ENCODE peak calls at places on chromosome 11, in eight cellular contexts. G is PC-3, L is body of pancreas, O is spleen, U is coronary artery, Q is colonic mucosa, S is IMR-90, R is GM13977. K is an unnamed sample.

GRCh38 chr11:117597083-117597482 is 199.9 kb downstream of the DSCAML1 start:
- DNase-seq in R (peak), Q (peak), U (no peak), L (peak), O (no peak), S (peak), G (peak), K (no peak)

GRCh38 chr11:93407777-93408401 is 77.3 kb downstream of the DEUP1 start:
- DNase-seq in S (peak), Q (no peak), R (no peak), U (no peak), G (no peak), L (no peak), O (no peak), K (no peak)

GRCh38 chr11:1204381-1205101 is 18.3 kb upstream of the MUC5B start:
- DNase-seq in U (peak), O (peak), G (no peak), Q (no peak), S (no peak), R (no peak), L (peak), K (peak)

GRCh38 chr11:126459691-126460404 is 104.4 kb downstream of the ST3GAL4 start:
- DNase-seq in G (no peak), Q (no peak), O (no peak), R (no peak), U (no peak), L (no peak), S (peak), K (no peak)

GRCh38 chr11:75760710-75761493 is 7.7 kb upstream of the DGAT2 start:
- DNase-seq in L (no peak), R (no peak), G (peak), Q (no peak), O (no peak), S (peak), U (no peak), K (no peak)

GRCh38 chr11:69950621-69951020 is 127.5 kb upstream of the ANO1 start:
- DNase-seq in L (no peak), Q (no peak), R (no peak), S (no peak), U (no peak), O (no peak), G (no peak), K (no peak)

GRCh38 chr11:84261707-84262106 is 975.5 kb upstream of the CCDC90B start:
- DNase-seq in S (no peak), O (no peak), R (peak), G (no peak), U (no peak), Q (no peak), L (no peak), K (no peak)

GRCh38 chr11:9461760-9462134 is 935 bp downstream of the ZNF143 start:
- DNase-seq in O (no peak), Q (no peak), S (peak), L (no peak), G (peak), U (no peak), R (no peak), K (no peak)

GRCh38 chr11:110125632-110126031 is 32.4 kb downstream of the ZC3H12C start:
- DNase-seq in O (no peak), S (peak), U (no peak), R (no peak), L (no peak), G (no peak), Q (no peak), K (no peak)

GRCh38 chr11:34245043-34245442 is 112.8 kb downstream of the ABTB2 start:
- DNase-seq in S (no peak), U (no peak), G (no peak), O (no peak), L (no peak), R (no peak), Q (no peak), K (no peak)

GRCh38 chr11:17414317-17414737 is 25.9 kb upstream of the KCNJ11 start:
- DNase-seq in G (no peak), S (no peak), U (no peak), R (no peak), Q (peak), O (peak), L (peak), K (no peak)

GRCh38 chr11:9344046-9344680 is 29.8 kb upstream of the TMEM41B start:
- DNase-seq in L (no peak), S (no peak), G (no peak), Q (no peak), R (no peak), U (no peak), O (no peak), K (no peak)

GRCh38 chr11:31655483-31655882 is 145.9 kb downstream of the ELP4 start:
- DNase-seq in S (peak), U (no peak), Q (no peak), O (no peak), R (no peak), G (peak), L (no peak), K (no peak)

GRCh38 chr11:37142591-37142990 is 544.6 kb upstream of the RAG2 start:
- DNase-seq in O (no peak), G (no peak), U (no peak), L (no peak), R (no peak), S (no peak), Q (no peak), K (no peak)

GRCh38 chr11:130894322-130895025 is 21.8 kb downstream of the SNX19 start:
- DNase-seq in U (no peak), O (peak), S (peak), G (peak), Q (peak), R (peak), L (peak), K (peak)

GRCh38 chr11:85628771-85629341 is 463 bp downstream of the TMEM126B start:
- DNase-seq in R (no peak), S (peak), Q (peak), L (no peak), U (no peak), O (no peak), G (no peak), K (no peak)

GRCh38 chr11:19978668-19979518 is 181.4 kb downstream of the DBX1 start:
- DNase-seq in L (no peak), O (no peak), G (peak), U (no peak), S (peak), R (peak), Q (no peak), K (no peak)

GRCh38 chr11:128956401-128957203 is 13.9 kb upstream of the TP53AIP1 start:
- DNase-seq in U (no peak), L (peak), R (peak), O (no peak), S (peak), G (peak), Q (peak), K (peak)

GRCh38 chr11:121426476-121427454 is 25.3 kb upstream of the SORL1 start:
- DNase-seq in R (no peak), L (no peak), Q (peak), O (peak), U (no peak), G (peak), S (no peak), K (no peak)

GRCh38 chr11:2771758-2772466 is 72.1 kb upstream of the KCNQ1OT1 start:
- DNase-seq in R (no peak), S (no peak), Q (peak), O (peak), G (no peak), U (peak), L (no peak), K (peak)

GRCh38 chr11:10637629-10638028 is 55.9 kb downstream of the IRAG1 start:
- DNase-seq in L (no peak), O (no peak), S (no peak), R (no peak), U (peak), Q (no peak), G (no peak), K (no peak)

GRCh38 chr11:27420722-27421572 is 51.6 kb downstream of the LGR4 start:
- DNase-seq in R (no peak), Q (no peak), S (no peak), G (no peak), U (no peak), L (no peak), O (no peak), K (no peak)

GRCh38 chr11:5514841-5515240 is 1.7 kb downstream of the UBQLNL start:
- DNase-seq in U (no peak), S (no peak), Q (no peak), R (no peak), O (no peak), L (no peak), G (no peak), K (no peak)

GRCh38 chr11:34749666-34750659 is 129.1 kb downstream of the EHF start:
- DNase-seq in O (no peak), L (peak), R (no peak), U (no peak), Q (no peak), G (peak), S (peak), K (no peak)

GRCh38 chr11:94315664-94316063 is 11.3 kb downstream of the IZUMO1R start:
- DNase-seq in S (peak), U (no peak), Q (no peak), L (no peak), G (peak), R (no peak), O (no peak), K (no peak)

GRCh38 chr11:121439337-121439736 is 12.8 kb upstream of the SORL1 start:
- DNase-seq in G (no peak), Q (no peak), O (no peak), S (no peak), L (no peak), U (no peak), R (no peak), K (no peak)

GRCh38 chr11:77214557-77214956 is 86.5 kb downstream of the MYO7A start:
- DNase-seq in L (no peak), O (no peak), Q (no peak), S (no peak), U (no peak), G (no peak), R (no peak), K (peak)

GRCh38 chr11:1267441-1268100 is 41.9 kb downstream of the TOLLIP start:
- DNase-seq in L (no peak), R (no peak), S (no peak), U (no peak), G (no peak), O (peak), Q (no peak), K (no peak)

GRCh38 chr11:86171627-86172026 is 72.9 kb upstream of the EED start:
- DNase-seq in R (no peak), Q (no peak), G (no peak), L (no peak), O (no peak), U (no peak), S (no peak), K (no peak)

GRCh38 chr11:18624161-18624560 is 10.0 kb downstream of the SPTY2D1 start:
- DNase-seq in Q (no peak), L (no peak), O (no peak), R (no peak), G (no peak), U (no peak), S (no peak), K (no peak)

GRCh38 chr11:109993786-109994185 is 99.4 kb upstream of the ZC3H12C start:
- DNase-seq in Q (no peak), U (no peak), O (no peak), L (no peak), G (no peak), S (peak), R (no peak), K (no peak)

GRCh38 chr11:128845334-128845780 is 21.7 kb downstream of the KCNJ1 start:
- DNase-seq in G (no peak), Q (no peak), S (no peak), R (no peak), O (no peak), U (no peak), L (no peak), K (no peak)

GRCh38 chr11:116725434-116726221 is 47.2 kb downstream of the BUD13 start:
- DNase-seq in U (no peak), S (peak), R (no peak), O (peak), Q (no peak), L (no peak), G (no peak), K (no peak)

GRCh38 chr11:67024410-67024809 is 1.5 kb downstream of the SYT12 start:
- DNase-seq in S (no peak), R (no peak), L (no peak), Q (no peak), U (no peak), G (peak), O (no peak), K (no peak)

GRCh38 chr11:20459865-20460264 is 72.3 kb downstream of the PRMT3 start:
- DNase-seq in Q (no peak), S (no peak), O (no peak), U (no peak), L (no peak), R (no peak), G (no peak), K (no peak)

GRCh38 chr11:74072721-74073120 is 63.8 kb upstream of the UCP3 start:
- DNase-seq in Q (no peak), R (no peak), O (no peak), G (no peak), L (no peak), S (no peak), U (no peak), K (no peak)

GRCh38 chr11:112771847-112772246 is 189.4 kb upstream of the NCAM1 start:
- DNase-seq in O (no peak), S (no peak), Q (no peak), L (no peak), G (no peak), U (no peak), R (no peak), K (no peak)

GRCh38 chr11:121086866-121087265 is 14.2 kb upstream of the TECTA start:
- DNase-seq in L (no peak), Q (no peak), U (no peak), G (peak), O (no peak), R (no peak), S (peak), K (no peak)

GRCh38 chr11:81497202-81497804 is 1236.4 kb downstream of the FAM181B start:
- DNase-seq in S (peak), G (peak), L (no peak), O (no peak), U (no peak), R (peak), Q (peak), K (no peak)
- TF ChIP-seq CTCF in S (peak), G (peak), L (peak), O (peak), U (peak), R (peak), Q (peak), K (peak)

GRCh38 chr11:132779487-132779886 is 752.8 kb downstream of the OPCML start:
- DNase-seq in R (no peak), S (peak), U (no peak), G (no peak), O (no peak), Q (no peak), L (no peak), K (no peak)
- TF ChIP-seq CTCF in R (no peak), S (no peak), U (no peak), G (no peak), O (no peak), Q (no peak), L (no peak), K (no peak)

DNA sequence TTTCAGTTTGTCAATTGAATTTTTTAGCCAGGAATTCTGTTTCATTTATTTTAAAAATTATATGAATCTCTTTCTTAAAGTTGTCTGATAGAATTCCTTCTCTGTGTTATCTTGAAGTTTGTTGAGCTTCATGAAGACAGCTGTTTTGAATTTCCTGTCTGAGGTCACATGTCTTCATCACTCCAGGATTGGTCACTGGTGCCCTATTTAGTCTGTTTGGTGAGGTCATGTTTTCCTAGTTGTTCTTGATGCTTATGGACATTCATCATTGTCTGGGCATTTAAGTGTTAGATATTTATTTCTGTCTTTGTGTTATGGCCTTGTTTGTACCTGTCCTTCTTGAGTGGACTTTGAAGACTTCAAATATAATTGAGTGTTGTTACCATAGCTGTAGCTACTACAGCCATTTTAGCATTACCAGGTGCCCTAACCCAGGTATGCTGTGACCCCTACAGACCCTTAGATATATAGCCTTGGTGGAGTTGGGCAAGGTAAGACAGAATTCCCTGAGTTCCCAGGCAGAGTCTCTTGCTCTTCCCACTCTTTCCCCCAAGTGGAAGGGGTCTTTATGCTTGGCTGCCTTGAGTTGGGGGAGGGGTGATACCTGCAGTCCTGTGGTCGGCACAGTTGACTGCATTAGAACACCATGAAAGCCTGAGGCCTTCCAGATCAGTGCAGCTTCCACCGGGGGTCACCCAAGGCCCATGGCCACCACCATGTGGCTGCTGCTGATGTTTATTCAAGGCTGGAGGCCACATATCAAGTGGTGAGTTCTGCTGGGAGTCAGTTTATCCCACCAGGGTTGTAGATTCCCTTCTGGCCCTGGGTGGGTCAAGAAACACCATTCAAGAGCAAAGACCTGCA is 229.6 kb downstream of the DYNC2H1 start:
- DNase-seq in O (no peak), G (peak), Q (no peak), S (peak), U (no peak), L (no peak), R (no peak), K (no peak)
- TF ChIP-seq CTCF in O (no peak), G (peak), Q (no peak), S (peak), U (no peak), L (no peak), R (no peak), K (no peak)

DNA sequence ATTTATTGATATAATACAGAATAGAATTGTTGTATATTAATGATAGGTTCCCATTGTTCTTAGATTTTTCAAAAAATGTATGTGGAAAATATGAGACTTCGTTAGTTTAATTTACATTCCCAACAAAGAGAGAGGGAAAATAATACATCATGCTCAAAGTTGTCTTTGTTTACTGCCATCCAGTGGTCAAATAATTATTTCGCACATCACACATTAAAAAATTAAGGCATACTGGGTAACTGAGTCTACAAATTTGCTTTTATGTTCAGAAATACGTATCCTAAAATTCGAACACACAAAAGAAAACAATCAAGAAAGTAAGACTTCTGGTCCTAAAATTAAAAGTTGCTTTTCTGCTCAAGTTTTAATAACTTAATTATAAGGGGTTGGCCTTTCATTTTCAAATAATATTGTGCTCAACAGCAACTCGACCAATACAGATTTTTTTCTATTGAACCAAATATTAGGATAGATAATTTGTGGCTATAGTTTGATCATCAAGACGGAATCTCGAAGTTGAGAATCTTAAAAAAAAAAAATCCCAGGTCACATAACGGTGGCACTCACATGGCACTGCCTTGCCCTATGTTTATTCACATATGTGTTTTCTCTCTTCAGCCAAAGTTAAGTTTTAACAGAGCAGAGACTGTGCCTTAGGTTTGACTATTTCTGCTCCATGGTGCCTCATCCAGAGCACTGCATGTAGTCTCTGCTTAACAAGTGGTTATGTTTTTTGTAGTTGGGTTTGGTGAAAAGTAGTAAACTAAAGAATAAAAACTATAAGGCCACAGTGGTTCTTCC is 12.3 kb downstream of the PDGFD start:
- DNase-seq in O (no peak), L (no peak), Q (no peak), R (no peak), G (peak), U (no peak), S (no peak), K (no peak)
- TF ChIP-seq CTCF in O (peak), L (peak), Q (no peak), R (peak), G (peak), U (no peak), S (peak), K (peak)

GRCh38 chr11:71342951-71343827 is 90.8 kb upstream of the SHANK2 start:
- DNase-seq in L (peak), U (no peak), G (peak), O (peak), S (peak), R (peak), Q (peak), K (no peak)
- TF ChIP-seq CTCF in L (peak), U (no peak), G (peak), O (peak), S (peak), R (peak), Q (peak), K (peak)

GRCh38 chr11:65118097-65118837 is 766 bp upstream of the ZNHIT2 start:
- DNase-seq in U (no peak), Q (no peak), S (no peak), L (no peak), O (peak), G (no peak), R (no peak), K (no peak)
- TF ChIP-seq CTCF in U (peak), Q (peak), S (no peak), L (no peak), O (peak), G (no peak), R (no peak), K (no peak)

DNA sequence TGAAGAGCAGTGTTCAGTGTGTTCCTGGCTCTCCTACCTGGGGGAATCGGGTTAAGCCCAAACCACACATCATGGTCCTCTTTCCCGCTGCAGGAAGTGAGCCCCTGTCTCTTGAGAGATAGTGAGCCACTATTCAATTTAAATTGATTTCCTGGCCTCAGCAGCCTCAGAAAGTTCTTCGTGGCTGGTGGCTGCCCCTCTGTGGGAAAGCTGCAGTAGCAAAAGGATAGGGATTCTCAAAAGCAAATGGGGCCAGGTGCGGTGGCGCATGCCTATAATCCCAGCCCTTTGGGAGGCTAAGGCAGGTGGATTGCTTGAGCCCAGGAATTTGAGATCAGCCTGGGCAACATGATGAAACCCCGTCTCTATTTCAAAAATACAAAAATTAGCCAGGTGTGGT is 49.1 kb upstream of the CD5 start:
- DNase-seq in R (no peak), G (no peak), U (no peak), L (no peak), O (no peak), Q (no peak), S (no peak), K (no peak)
- TF ChIP-seq CTCF in R (no peak), G (no peak), U (no peak), L (no peak), O (no peak), Q (no peak), S (no peak), K (no peak)

DNA sequence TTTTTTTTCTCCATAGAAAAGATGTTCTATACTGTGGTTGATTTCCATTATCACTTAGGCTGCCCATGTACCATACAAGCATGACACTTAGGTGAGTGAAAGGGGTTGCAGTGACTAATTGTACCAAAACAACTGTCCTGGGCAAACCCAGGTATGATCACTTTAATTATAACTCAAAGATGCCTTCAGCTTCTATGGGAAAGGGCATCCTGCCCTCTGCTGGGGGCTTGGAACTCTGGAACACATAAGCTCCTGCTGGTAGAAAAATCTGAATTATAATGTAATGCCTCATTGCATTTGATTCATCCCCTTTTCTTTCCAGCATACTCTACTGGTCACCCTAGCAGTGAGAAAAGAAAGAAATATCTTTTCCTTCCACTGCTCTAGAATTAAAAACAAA is 206.3 kb downstream of the DDX10 start:
- DNase-seq in G (peak), R (no peak), U (no peak), Q (no peak), O (no peak), S (peak), L (no peak), K (no peak)
- TF ChIP-seq CTCF in G (peak), R (peak), U (no peak), Q (no peak), O (peak), S (peak), L (peak), K (peak)